ENCODE peak calls at places on chromosomes 2 and 18, in eight cellular contexts. A is GM13976, O is colonic mucosa, U is endothelial cell, X is cardiac fibroblast, F is A549, J is fibroblast of pulmonary artery, E is uterus. Z is an unnamed sample.

GRCh38 chr2:70992945-70993688 is 1.6 kb downstream of the TEX261 start:
- DNase-seq in O (no peak), U (no peak), F (no peak), E (peak; percentile 9), J (no peak), A (peak; percentile 3), X (no peak), Z (no peak)

GRCh38 chr2:1960761-1961160 is 216.4 kb upstream of the PXDN start:
- DNase-seq in A (no peak), F (no peak), O (no peak), X (no peak), J (no peak), E (no peak), U (no peak), Z (no peak)

GRCh38 chr2:15975676-15976075 is 35.3 kb downstream of the MYCN start:
- DNase-seq in E (no peak), F (no peak), O (no peak), X (no peak), A (no peak), J (no peak), U (no peak), Z (no peak)

GRCh38 chr2:172106128-172106961 is 3.6 kb upstream of the DLX2 start:
- DNase-seq in E (no peak), X (peak; percentile 62), J (no peak), F (peak; percentile 82), O (no peak), A (peak; percentile 69), U (no peak), Z (no peak)

GRCh38 chr18:2994190-2994589 is 18.8 kb downstream of the LPIN2 start:
- DNase-seq in O (no peak), F (no peak), U (no peak), J (no peak), E (no peak), X (no peak), A (no peak), Z (no peak)

GRCh38 chr2:177242136-177242987 is 22.2 kb downstream of the NFE2L2 start:
- DNase-seq in F (peak; percentile 82), U (no peak), E (no peak), X (peak; percentile 94), A (no peak), O (no peak), J (peak; percentile 94), Z (peak; percentile 90)

GRCh38 chr2:136381722-136382633 is 264.0 kb upstream of the CXCR4 start:
- DNase-seq in X (no peak), F (no peak), U (no peak), J (no peak), O (no peak), A (peak; percentile 55), E (no peak), Z (no peak)

GRCh38 chr2:64327510-64328414 is 126.2 kb upstream of the LGALSL start:
- DNase-seq in E (peak; percentile 49), A (peak; percentile 46), F (no peak), U (no peak), X (peak; percentile 50), J (peak; percentile 54), O (no peak), Z (no peak)

GRCh38 chr2:63890678-63891077 is 49.0 kb downstream of the UGP2 start:
- DNase-seq in E (no peak), U (no peak), A (no peak), F (no peak), O (no peak), J (no peak), X (no peak), Z (no peak)

GRCh38 chr2:132438650-132439030 is 22.0 kb downstream of the GPR39 start:
- DNase-seq in U (no peak), E (no peak), J (peak; percentile 86), F (peak; percentile 82), O (no peak), A (no peak), X (peak; percentile 98), Z (peak; percentile 57)

GRCh38 chr2:2673406-2673805 is 342.3 kb upstream of the MYT1L start:
- DNase-seq in J (no peak), F (no peak), A (no peak), U (no peak), X (no peak), E (no peak), O (no peak), Z (no peak)

GRCh38 chr18:22250591-22250996 is 81.2 kb downstream of the GATA6 start:
- DNase-seq in A (no peak), F (no peak), J (no peak), O (peak; percentile 75), E (no peak), X (peak; percentile 20), U (no peak), Z (no peak)

GRCh38 chr18:34866739-34867138 is 156.6 kb downstream of the DTNA start:
- DNase-seq in A (no peak), F (no peak), U (no peak), O (no peak), X (peak; percentile 42), J (peak; percentile 31), E (no peak), Z (no peak)
- TF ChIP-seq CTCF in A (no peak), F (peak; percentile 59), U (peak; percentile 60), O (peak; percentile 29), X (peak; percentile 61), J (peak; percentile 55), E (peak; percentile 24), Z (peak; percentile 62)

GRCh38 chr2:149819356-149819957 is 231.9 kb upstream of the MMADHC start:
- DNase-seq in A (no peak), F (no peak), J (no peak), E (no peak), U (no peak), X (no peak), O (no peak), Z (no peak)
- TF ChIP-seq CTCF in A (no peak), F (no peak), J (no peak), E (no peak), U (no peak), X (no peak), O (no peak), Z (no peak)

GRCh38 chr18:79680100-79680879 is 687 bp downstream of the CTDP1 start:
- DNase-seq in A (peak; percentile 51), F (peak; percentile 51), J (peak; percentile 60), X (peak; percentile 63), U (peak; percentile 39), E (no peak), O (peak; percentile 78), Z (no peak)
- TF ChIP-seq CTCF in A (no peak), F (no peak), J (no peak), X (no peak), U (no peak), E (no peak), O (no peak), Z (no peak)

GRCh38 chr2:223088866-223089265 is 36.9 kb downstream of the KCNE4 start:
- DNase-seq in U (no peak), E (no peak), J (no peak), X (no peak), A (no peak), O (no peak), F (no peak), Z (no peak)
- TF ChIP-seq CTCF in U (no peak), E (no peak), J (no peak), X (no peak), A (no peak), O (no peak), F (no peak), Z (no peak)

DNA sequence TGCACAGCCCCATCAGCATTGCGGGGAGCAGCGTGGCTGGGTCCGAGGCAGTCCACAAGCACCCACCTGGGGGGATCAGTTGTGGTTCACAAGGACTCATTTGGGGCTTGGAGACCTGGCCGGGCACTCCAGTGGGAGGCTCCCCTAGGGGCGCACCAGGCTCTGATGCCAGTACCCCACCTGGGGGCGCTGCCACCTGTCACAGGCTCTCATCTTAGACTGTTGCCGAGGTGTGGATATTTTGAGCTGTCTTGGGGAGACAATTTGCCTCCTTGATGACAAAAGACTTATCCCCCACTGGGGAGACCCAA is 3.0 kb downstream of the ADRA2B start:
- DNase-seq in J (no peak), O (no peak), F (no peak), E (no peak), U (no peak), A (no peak), X (no peak), Z (no peak)
- TF ChIP-seq CTCF in J (no peak), O (no peak), F (peak; percentile 7), E (no peak), U (no peak), A (peak; percentile 18), X (no peak), Z (no peak)

DNA sequence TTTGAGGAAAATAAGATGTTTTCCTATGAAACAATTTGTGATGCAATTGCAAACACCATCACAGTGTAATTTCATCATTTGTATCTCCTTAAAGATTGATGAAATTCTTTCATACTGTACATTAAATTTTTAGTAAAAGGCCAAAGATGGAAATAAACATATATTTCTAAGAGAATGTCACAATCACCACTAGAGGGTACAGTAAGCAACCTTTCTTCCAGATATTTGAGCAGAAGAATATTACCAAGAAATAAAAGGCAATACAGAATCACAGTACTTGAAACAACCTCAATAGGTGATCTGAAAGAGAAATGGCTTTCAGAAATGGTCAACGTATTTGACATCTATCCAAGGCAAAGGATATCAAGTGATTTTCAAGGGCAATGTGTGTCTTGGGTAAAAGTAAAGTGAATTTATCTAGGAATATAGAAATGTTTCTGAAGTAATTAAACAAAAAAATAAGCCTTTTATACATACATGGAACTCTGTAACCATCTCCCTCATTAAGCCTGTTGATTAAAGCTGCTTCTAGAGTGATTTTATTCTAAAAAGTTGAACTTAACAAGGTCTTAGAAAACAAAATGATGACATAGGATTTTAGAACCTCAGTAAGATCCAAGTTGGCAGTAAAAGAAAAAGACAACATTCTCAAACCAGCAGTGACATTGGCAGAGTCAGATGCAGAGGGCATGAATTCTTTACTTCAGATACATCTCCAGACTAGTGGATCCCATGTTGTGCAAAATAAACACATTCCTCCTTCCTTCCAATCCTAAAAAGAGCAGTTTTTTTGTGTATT is 90.3 kb upstream of the SESTD1 start:
- DNase-seq in A (no peak), J (peak; percentile 33), X (peak; percentile 45), O (no peak), U (no peak), F (no peak), E (no peak), Z (no peak)
- TF ChIP-seq CTCF in A (no peak), J (peak; percentile 53), X (peak; percentile 33), O (no peak), U (peak; percentile 33), F (peak; percentile 19), E (no peak), Z (peak; percentile 41)

DNA sequence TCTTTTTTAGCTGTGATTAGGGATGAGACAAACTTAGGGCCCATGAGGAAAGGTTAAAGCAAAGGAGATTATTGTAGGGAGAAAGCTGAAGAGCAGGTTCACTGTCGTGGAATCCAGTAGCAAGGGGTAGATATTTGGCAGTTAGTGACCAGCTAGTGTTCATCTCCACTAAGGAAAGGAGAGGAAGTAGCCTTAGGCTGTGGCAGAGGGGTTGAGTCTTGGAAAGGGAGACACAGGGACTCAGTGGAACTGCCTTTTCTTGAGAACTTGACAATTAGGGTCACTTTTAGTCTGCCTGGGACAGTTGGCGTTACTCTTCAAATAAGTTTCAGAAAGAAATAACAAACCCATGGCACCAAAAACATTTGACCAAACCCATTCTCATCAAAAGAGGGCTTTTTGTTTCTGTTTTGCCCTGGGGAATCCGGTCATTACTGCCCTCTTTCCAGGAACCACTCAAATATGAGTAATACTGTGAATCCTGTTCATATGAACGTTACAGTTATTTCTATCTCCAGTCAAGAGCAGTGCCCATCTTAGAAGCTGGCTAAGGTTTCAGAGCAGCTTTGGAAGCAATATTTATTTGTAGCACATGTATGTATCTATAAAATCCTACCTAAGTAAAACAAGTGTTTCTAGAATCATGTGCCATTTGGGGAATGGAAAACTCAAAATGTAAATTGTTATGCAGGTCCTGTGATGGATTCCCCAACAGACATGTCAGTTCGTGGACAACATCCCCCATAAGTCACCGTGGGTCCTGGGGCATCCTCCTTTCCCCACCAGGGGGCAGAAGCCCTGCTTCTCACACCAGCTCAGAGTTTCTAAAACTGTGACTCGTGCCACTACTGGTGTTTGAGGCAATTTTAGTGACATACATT is 77.3 kb upstream of the PHLPP1 start:
- DNase-seq in U (peak; percentile 51), J (peak; percentile 23), E (no peak), X (peak; percentile 33), A (peak; percentile 70), O (peak; percentile 36), F (peak; percentile 26), Z (no peak)
- TF ChIP-seq CTCF in U (peak; percentile 61), J (peak; percentile 60), E (no peak), X (peak; percentile 49), A (peak; percentile 61), O (peak; percentile 70), F (peak; percentile 36), Z (peak; percentile 31)